ENCODE peak calls at places on chromosome 20, in eight cellular contexts. J, Q, W, V, F, P, A and D are unnamed samples.
A peak's percentile ranks its signal among the peaks of the same experiment; 100 is the strongest.

GRCh38 chr20:16462711-16463110 is 110.5 kb downstream of the KIF16B start:
- DNase-seq in J (no peak), Q (no peak), W (peak; percentile 47), V (no peak), F (peak; percentile 14), P (no peak), A (no peak), D (no peak)

GRCh38 chr20:16367948-16368560 is 205.2 kb downstream of the KIF16B start:
- DNase-seq in J (no peak), Q (no peak), W (no peak), V (no peak), F (no peak), P (no peak), A (no peak), D (no peak)

GRCh38 chr20:49397525-49397924 is 84.9 kb downstream of the KCNB1 start:
- DNase-seq in J (no peak), Q (no peak), W (no peak), V (no peak), F (no peak), P (peak; percentile 33), A (no peak), D (peak; percentile 50)

GRCh38 chr20:61809006-61809770 is 256.5 kb downstream of the TAF4 start:
- DNase-seq in J (no peak), Q (no peak), W (no peak), V (no peak), F (no peak), P (no peak), A (no peak), D (no peak)

GRCh38 chr20:400451-401275 is 7.4 kb upstream of the RBCK1 start:
- DNase-seq in J (no peak), Q (no peak), W (peak; percentile 52), V (peak; percentile 94), F (no peak), P (no peak), A (no peak), D (no peak)

GRCh38 chr20:23358563-23358906 is 3.4 kb upstream of the GZF1 start:
- DNase-seq in J (no peak), Q (no peak), W (no peak), V (no peak), F (no peak), P (no peak), A (no peak), D (no peak)

GRCh38 chr20:2252419-2253060 is 43.3 kb upstream of the TGM3 start:
- DNase-seq in J (no peak), Q (no peak), W (no peak), V (no peak), F (no peak), P (no peak), A (no peak), D (no peak)

GRCh38 chr20:34773726-34774125 is 51.7 kb downstream of the NCOA6 start:
- DNase-seq in J (no peak), Q (no peak), W (no peak), V (no peak), F (no peak), P (no peak), A (no peak), D (no peak)

GRCh38 chr20:44211177-44212039 is 837 bp upstream of the OSER1 start:
- DNase-seq in J (no peak), Q (no peak), W (peak; percentile 52), V (no peak), F (no peak), P (no peak), A (no peak), D (no peak)

GRCh38 chr20:33914871-33915270 is 78.8 kb upstream of the RALY start:
- DNase-seq in J (no peak), Q (peak; percentile 45), W (no peak), V (peak; percentile 15), F (no peak), P (peak; percentile 70), A (no peak), D (no peak)

GRCh38 chr20:6769953-6770831 is 2.7 kb downstream of the BMP2 start:
- DNase-seq in J (no peak), Q (no peak), W (no peak), V (no peak), F (no peak), P (peak; percentile 15), A (peak; percentile 30), D (no peak)

GRCh38 chr20:62595491-62595890 is 46.8 kb upstream of the SLCO4A1 start:
- DNase-seq in J (no peak), Q (no peak), W (no peak), V (no peak), F (no peak), P (peak; percentile 83), A (no peak), D (peak; percentile 13)

GRCh38 chr20:20343886-20344381 is 24.0 kb upstream of the INSM1 start:
- DNase-seq in J (no peak), Q (no peak), W (no peak), V (no peak), F (no peak), P (no peak), A (no peak), D (no peak)

GRCh38 chr20:16434087-16434664 is 139.1 kb downstream of the KIF16B start:
- DNase-seq in J (no peak), Q (no peak), W (no peak), V (peak; percentile 34), F (peak; percentile 32), P (peak; percentile 9), A (peak; percentile 13), D (peak; percentile 10)

GRCh38 chr20:41406307-41406706 is 39.7 kb upstream of the EMILIN3 start:
- DNase-seq in J (no peak), Q (no peak), W (no peak), V (no peak), F (no peak), P (no peak), A (no peak), D (no peak)

GRCh38 chr20:57475388-57476072 is 49.4 kb downstream of the CTCFL start:
- DNase-seq in J (no peak), Q (no peak), W (no peak), V (no peak), F (no peak), P (no peak), A (no peak), D (no peak)

GRCh38 chr20:2690213-2690612 is 2.4 kb upstream of the EBF4 start:
- DNase-seq in J (no peak), Q (no peak), W (no peak), V (no peak), F (no peak), P (no peak), A (no peak), D (no peak)

GRCh38 chr20:19820520-19821211 is 62.6 kb downstream of the RIN2 start:
- DNase-seq in J (no peak), Q (no peak), W (no peak), V (peak; percentile 33), F (no peak), P (no peak), A (no peak), D (no peak)

GRCh38 chr20:53611449-53611894 is 17.8 kb upstream of the ZNF217 start:
- DNase-seq in J (no peak), Q (no peak), W (no peak), V (no peak), F (no peak), P (peak; percentile 71), A (no peak), D (peak; percentile 88)

GRCh38 chr20:20407891-20408805 is 40.2 kb downstream of the INSM1 start:
- DNase-seq in J (no peak), Q (no peak), W (peak; percentile 29), V (peak; percentile 72), F (no peak), P (no peak), A (no peak), D (peak; percentile 10)

GRCh38 chr20:49187330-49188100 is 619 bp downstream of the STAU1 start:
- DNase-seq in J (no peak), Q (no peak), W (no peak), V (no peak), F (peak; percentile 72), P (no peak), A (peak; percentile 24), D (no peak)

GRCh38 chr20:43963233-43963632 is 48.6 kb downstream of the TOX2 start:
- DNase-seq in J (no peak), Q (no peak), W (no peak), V (no peak), F (no peak), P (no peak), A (no peak), D (no peak)

GRCh38 chr20:48008850-48009535 is 223.7 kb upstream of the SULF2 start:
- DNase-seq in J (no peak), Q (no peak), W (peak; percentile 8), V (no peak), F (no peak), P (no peak), A (no peak), D (no peak)